ENCODE peak calls at places on chromosomes 3 and 15, in nine cellular contexts. M is sigmoid colon, L is cardiac muscle cell, Q is HL-60, T is Caco-2, D is AG04449, S is right cardiac atrium, H is MM.1S, Z is fibroblast of mammary gland. N is an unnamed sample.

GRCh38 chr3:31364188-31364587 is 168.5 kb upstream of the STT3B start:
- DNase-seq in M (no peak), L (no peak), Q (no peak), T (no peak), D (no peak), S (no peak), H (no peak), Z (peak), N (no peak)

GRCh38 chr3:197516517-197516889 is 39.3 kb downstream of the BDH1 start:
- DNase-seq in M (no peak), L (no peak), Q (no peak), T (peak), D (no peak), S (no peak), H (no peak), Z (peak), N (peak)

GRCh38 chr3:178404966-178405365 is 131.3 kb upstream of the KCNMB2 start:
- DNase-seq in M (no peak), L (no peak), Q (no peak), T (no peak), D (no peak), S (no peak), H (no peak), Z (peak), N (no peak)

GRCh38 chr15:77546050-77546501 is 86.6 kb downstream of the LINGO1 start:
- DNase-seq in M (peak), L (peak), Q (no peak), T (no peak), D (peak), S (peak), H (no peak), Z (peak), N (no peak)

GRCh38 chr3:119245778-119246177 is 5.1 kb upstream of the B4GALT4 start:
- DNase-seq in M (no peak), L (peak), Q (no peak), T (no peak), D (no peak), S (peak), H (no peak), Z (no peak), N (no peak)

GRCh38 chr3:150397220-150397619 is 10.9 kb upstream of the TSC22D2 start:
- DNase-seq in M (no peak), L (no peak), Q (no peak), T (no peak), D (no peak), S (no peak), H (no peak), Z (no peak), N (no peak)

GRCh38 chr3:133859381-133860245 is 36.1 kb downstream of the RAB6B start:
- DNase-seq in M (no peak), L (peak), Q (no peak), T (no peak), D (no peak), S (no peak), H (no peak), Z (no peak), N (no peak)

GRCh38 chr15:74776851-74777768 is 4.8 kb upstream of the CSK start:
- DNase-seq in M (no peak), L (peak), Q (peak), T (no peak), D (no peak), S (peak), H (peak), Z (no peak), N (no peak)

GRCh38 chr15:41698779-41699178 is 38.6 kb downstream of the MGA start:
- DNase-seq in M (no peak), L (no peak), Q (peak), T (no peak), D (peak), S (no peak), H (no peak), Z (peak), N (no peak)

GRCh38 chr15:51089699-51090098 is 5.0 kb downstream of the TNFAIP8L3 start:
- DNase-seq in M (no peak), L (no peak), Q (no peak), T (no peak), D (no peak), S (no peak), H (no peak), Z (peak), N (no peak)

GRCh38 chr15:31469801-31470545 is 143.3 kb downstream of the KLF13 start:
- DNase-seq in M (no peak), L (no peak), Q (no peak), T (no peak), D (no peak), S (no peak), H (no peak), Z (no peak), N (no peak)

GRCh38 chr15:40793216-40793989 is 13.5 kb upstream of the ZFYVE19 start:
- DNase-seq in M (no peak), L (no peak), Q (no peak), T (no peak), D (peak), S (no peak), H (no peak), Z (peak), N (peak)

GRCh38 chr3:72273615-72274014 is 488.7 kb upstream of the PROK2 start:
- DNase-seq in M (no peak), L (peak), Q (no peak), T (peak), D (peak), S (no peak), H (no peak), Z (peak), N (peak)

GRCh38 chr15:69074011-69074842 is 59.7 kb downstream of the NOX5 start:
- DNase-seq in M (peak), L (peak), Q (no peak), T (peak), D (no peak), S (peak), H (no peak), Z (peak), N (peak)

GRCh38 chr15:101820781-101821180 is 8.8 kb downstream of the OR4F15 start:
- DNase-seq in M (no peak), L (no peak), Q (no peak), T (no peak), D (no peak), S (no peak), H (no peak), Z (no peak), N (no peak)

GRCh38 chr3:102576651-102577050 is 141.8 kb downstream of the ZPLD1 start:
- DNase-seq in M (no peak), L (no peak), Q (no peak), T (no peak), D (no peak), S (no peak), H (no peak), Z (no peak), N (no peak)

GRCh38 chr15:39959411-39959810 is 25.5 kb downstream of the EIF2AK4 start:
- DNase-seq in M (no peak), L (no peak), Q (no peak), T (no peak), D (no peak), S (no peak), H (no peak), Z (no peak), N (no peak)

DNA sequence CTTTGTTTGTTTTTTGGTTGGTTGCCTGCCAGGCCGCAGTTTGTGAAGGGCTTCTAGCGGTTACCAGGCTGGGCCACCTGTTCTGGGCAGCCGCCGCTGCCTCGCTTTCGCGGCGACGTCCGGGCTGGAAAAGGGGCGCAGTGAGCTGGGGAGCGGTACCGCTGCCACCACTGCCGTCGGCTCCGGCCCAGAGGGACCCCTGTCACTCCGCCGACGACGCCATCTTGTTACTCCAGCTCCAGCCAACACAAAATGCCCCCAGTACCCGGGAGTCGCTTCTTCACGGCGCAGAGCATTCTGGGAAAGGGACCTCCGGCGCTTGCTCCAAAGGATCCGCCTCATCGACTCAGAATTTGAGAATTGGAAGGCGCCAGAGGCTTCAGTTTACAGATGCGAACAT is 238.8 kb downstream of the CDIN1 start:
- DNase-seq in M (no peak), L (no peak), Q (no peak), T (no peak), D (no peak), S (no peak), H (no peak), Z (no peak), N (no peak)
- H3K4me3 ChIP-seq in M (no peak), L (no peak), Q (no peak), T (no peak), D (no peak), S (no peak), H (no peak), Z (no peak), N (no peak)

GRCh38 chr3:52521881-52522650 is 11.6 kb downstream of the NT5DC2 start:
- DNase-seq in M (peak), L (no peak), Q (no peak), T (no peak), D (no peak), S (peak), H (no peak), Z (no peak), N (no peak)

GRCh38 chr3:52523386-52524257 is 10.0 kb downstream of the NT5DC2 start:
- DNase-seq in M (peak), L (no peak), Q (no peak), T (no peak), D (no peak), S (peak), H (no peak), Z (no peak), N (no peak)

GRCh38 chr3:52524258-52524751 is 9.4 kb downstream of the NT5DC2 start:
- DNase-seq in M (peak), L (no peak), Q (no peak), T (no peak), D (no peak), S (no peak), H (no peak), Z (no peak), N (no peak)

GRCh38 chr3:52521488-52521824 is 12.2 kb downstream of the NT5DC2 start:
- DNase-seq in M (no peak), L (no peak), Q (no peak), T (no peak), D (no peak), S (peak), H (no peak), Z (no peak), N (no peak)

GRCh38 chr3:52522651-52523251 is 10.9 kb downstream of the NT5DC2 start:
- DNase-seq in M (peak), L (no peak), Q (no peak), T (no peak), D (no peak), S (peak), H (no peak), Z (no peak), N (no peak)
- H3K4me3 ChIP-seq in M (no peak), L (no peak), Q (no peak), T (no peak), D (no peak), S (no peak), H (no peak), Z (no peak), N (no peak)

DNA sequence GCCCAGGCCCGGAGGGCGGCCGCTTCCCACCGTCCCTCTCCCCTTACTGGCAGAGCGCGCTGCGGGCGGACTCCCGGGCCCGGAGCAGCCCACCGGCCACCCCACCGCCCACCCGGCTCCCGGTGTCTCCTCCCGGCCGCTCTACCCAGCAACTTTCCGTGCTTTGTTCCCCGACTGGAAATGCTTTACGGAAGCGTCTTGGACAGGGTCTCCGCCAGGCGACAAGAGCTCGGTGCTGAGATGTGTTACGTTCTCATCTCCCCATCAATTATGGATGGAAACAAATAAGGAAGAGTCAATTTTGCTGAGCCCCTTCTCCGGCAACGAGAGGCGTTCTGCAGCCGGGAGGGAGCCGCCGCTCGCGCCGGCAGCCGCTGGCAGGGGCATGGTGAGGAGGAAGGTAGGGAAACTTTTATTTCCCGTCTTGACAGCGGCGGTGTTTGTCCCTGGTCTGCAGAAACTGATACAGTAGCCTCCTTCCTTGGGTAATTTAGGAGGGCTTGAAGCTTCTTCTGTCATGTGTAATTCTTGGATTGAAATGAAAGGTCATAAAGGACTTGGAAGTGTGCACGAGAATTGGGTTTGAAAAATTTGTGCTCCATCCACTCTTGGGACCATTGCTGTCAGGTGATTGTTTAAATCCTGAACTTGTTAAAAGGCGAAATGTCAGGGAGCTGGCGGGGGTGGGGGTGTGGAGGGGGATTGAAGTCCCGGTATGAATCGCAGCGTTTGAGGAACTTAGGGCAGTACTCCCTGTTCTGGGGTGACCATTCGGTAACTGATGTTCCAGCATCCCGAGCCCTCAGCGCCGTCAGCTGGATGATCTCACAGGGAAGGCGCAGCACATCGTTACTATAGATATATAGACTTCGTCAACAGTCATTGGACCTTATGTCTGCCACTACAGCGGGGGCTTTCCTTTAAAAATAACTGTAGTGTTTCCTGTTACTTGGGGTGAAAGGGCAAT is 1.5 kb downstream of the SEMA6D start:
- DNase-seq in M (no peak), L (peak), Q (no peak), T (no peak), D (no peak), S (peak), H (no peak), Z (no peak), N (peak)
- H3K4me3 ChIP-seq in M (peak), L (peak), Q (no peak), T (no peak), D (peak), S (peak), H (no peak), Z (peak), N (peak)

GRCh38 chr3:184381261-184382224 is 1.7 kb downstream of the CHRD start:
- DNase-seq in M (peak), L (peak), Q (no peak), T (no peak), D (no peak), S (peak), H (no peak), Z (no peak), N (no peak)
- H3K4me3 ChIP-seq in M (peak), L (no peak), Q (no peak), T (no peak), D (no peak), S (peak), H (no peak), Z (no peak), N (no peak)

GRCh38 chr3:136861890-136862610 is at the start of gene NCK1:
- DNase-seq in M (peak), L (peak), Q (peak), T (peak), D (peak), S (peak), H (peak), Z (peak), N (peak)

GRCh38 chr3:136862611-136862951 is 573 bp downstream of the NCK1 start:
- DNase-seq in M (peak), L (peak), Q (peak), T (peak), D (no peak), S (peak), H (peak), Z (peak), N (peak)

GRCh38 chr3:136858381-136858780 is 3.6 kb upstream of the NCK1 start:
- DNase-seq in M (no peak), L (no peak), Q (no peak), T (no peak), D (no peak), S (no peak), H (no peak), Z (no peak), N (no peak)

GRCh38 chr3:136862953-136863352 is 945 bp downstream of the NCK1 start:
- DNase-seq in M (no peak), L (no peak), Q (peak), T (no peak), D (no peak), S (no peak), H (no peak), Z (no peak), N (no peak)

DNA sequence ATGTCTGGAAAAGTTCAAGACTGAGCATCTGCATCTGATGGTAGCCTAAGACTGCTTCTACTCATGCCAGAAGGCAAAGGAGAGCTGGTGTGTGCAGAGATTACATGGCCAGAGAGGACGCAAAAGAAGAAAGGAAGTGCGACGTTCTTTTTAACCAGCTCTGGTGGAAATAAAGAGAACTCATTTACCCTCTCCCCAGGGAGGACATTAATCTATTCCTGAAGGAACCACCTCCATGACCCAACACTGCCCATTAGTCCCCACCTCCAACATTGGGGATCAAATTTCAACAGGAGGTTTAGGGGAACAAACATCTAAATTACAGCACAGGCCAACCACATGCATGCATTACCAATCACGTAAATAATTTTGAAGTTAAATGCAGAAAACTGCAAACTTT is 1.5 kb upstream of the NCK1 start:
- DNase-seq in M (no peak), L (peak), Q (no peak), T (no peak), D (no peak), S (no peak), H (no peak), Z (peak), N (peak)
- H3K4me3 ChIP-seq in M (peak), L (peak), Q (no peak), T (peak), D (peak), S (peak), H (peak), Z (peak), N (peak)

GRCh38 chr15:90892023-90892422 is 7.7 kb downstream of the FES start:
- DNase-seq in M (no peak), L (no peak), Q (no peak), T (no peak), D (no peak), S (peak), H (no peak), Z (no peak), N (no peak)

GRCh38 chr15:90891346-90891949 is 7.1 kb downstream of the FES start:
- DNase-seq in M (peak), L (no peak), Q (no peak), T (no peak), D (no peak), S (peak), H (no peak), Z (no peak), N (no peak)

GRCh38 chr15:90890839-90891238 is 6.5 kb downstream of the FES start:
- DNase-seq in M (peak), L (no peak), Q (no peak), T (no peak), D (no peak), S (no peak), H (no peak), Z (no peak), N (no peak)

GRCh38 chr15:90889313-90889730 is 5.0 kb downstream of the FES start:
- DNase-seq in M (peak), L (no peak), Q (no peak), T (no peak), D (no peak), S (peak), H (no peak), Z (no peak), N (no peak)

GRCh38 chr15:90889736-90890456 is 5.6 kb downstream of the FES start:
- DNase-seq in M (peak), L (no peak), Q (no peak), T (no peak), D (no peak), S (peak), H (no peak), Z (no peak), N (no peak)
- H3K4me3 ChIP-seq in M (no peak), L (no peak), Q (no peak), T (no peak), D (no peak), S (no peak), H (no peak), Z (no peak), N (no peak)

N was measured in skeletal muscle cell.